ENCODE peak calls at places on chromosomes 13 and 19, in five cellular contexts. Y is astrocyte of the spinal cord, N is GDM1, T is RWPE2, F is esophagus muscularis mucosa. A is an unnamed sample.

GRCh38 chr19:10112037-10112751 is 701 bp downstream of the P2RY11 start:
- DNase-seq in Y (no peak), N (no peak), F (no peak), T (no peak), A (no peak)

GRCh38 chr13:99386911-99387788 is 80.0 kb upstream of the GPR183 start:
- DNase-seq in N (peak), F (no peak), T (no peak), Y (no peak), A (no peak)

GRCh38 chr13:112768795-112769411 is 79.1 kb downstream of the ATP11A start:
- DNase-seq in F (no peak), T (no peak), Y (no peak), N (no peak), A (no peak)

GRCh38 chr19:38277969-38278680 is 13.8 kb downstream of the SPINT2 start:
- DNase-seq in Y (no peak), T (no peak), F (no peak), N (no peak), A (no peak)

GRCh38 chr19:1063030-1063908 is 3.7 kb upstream of the ARHGAP45 start:
- DNase-seq in F (no peak), Y (no peak), N (peak), T (no peak), A (peak)

GRCh38 chr19:35903550-35904179 is 1.3 kb downstream of the HCST start:
- DNase-seq in N (peak), F (peak), Y (peak), T (no peak), A (no peak)

GRCh38 chr19:45152504-45153338 is 8.1 kb downstream of the NKPD1 start:
- DNase-seq in F (no peak), N (no peak), Y (peak), T (no peak), A (no peak)

GRCh38 chr13:109783815-109784589 is 2.4 kb downstream of the IRS2 start:
- DNase-seq in F (peak), T (no peak), N (no peak), Y (peak), A (no peak)

GRCh38 chr19:29843180-29844051 is 31.6 kb downstream of the CCNE1 start:
- DNase-seq in F (peak), N (no peak), T (no peak), Y (no peak), A (peak)

GRCh38 chr19:38539751-38540150 is 78.0 kb downstream of the MAP4K1 start:
- DNase-seq in F (no peak), Y (no peak), N (no peak), T (no peak), A (no peak)

GRCh38 chr13:74040200-74040599 is 94.0 kb downstream of the KLF12 start:
- DNase-seq in N (no peak), T (no peak), F (no peak), Y (peak), A (no peak)

GRCh38 chr13:68588623-68589022 is 1358.5 kb upstream of the PCDH9 start:
- DNase-seq in N (no peak), T (no peak), F (no peak), Y (no peak), A (no peak)

GRCh38 chr13:59533561-59534337 is 630.0 kb downstream of the DIAPH3 start:
- DNase-seq in Y (peak), N (no peak), T (peak), F (no peak), A (no peak)

GRCh38 chr13:21427741-21428140 is 31.4 kb downstream of the ZDHHC20 start:
- DNase-seq in T (no peak), F (no peak), N (no peak), Y (no peak), A (no peak)

GRCh38 chr13:50645092-50645491 is 198.4 kb downstream of the DLEU7 start:
- DNase-seq in F (no peak), T (no peak), Y (peak), N (no peak), A (no peak)